ENCODE peak calls at places on chromosomes 5 and 9, in six cellular contexts. J, Y, N, D, H and A are unnamed samples.

GRCh38 chr9:75001719-75002421 is 26.2 kb downstream of the CARNMT1 start:
- DNase-seq in J (no peak), Y (no peak), H (no peak), D (no peak), N (no peak), A (no peak)

GRCh38 chr9:113675475-113675941 is 200.6 kb upstream of the ZNF618 start:
- DNase-seq in N (peak; percentile 67), J (peak; percentile 81), H (peak; percentile 36), D (peak; percentile 87), Y (peak; percentile 67), A (no peak)

GRCh38 chr9:6904366-6904765 is 146.6 kb downstream of the KDM4C start:
- DNase-seq in J (no peak), Y (no peak), N (no peak), H (no peak), D (no peak), A (no peak)

GRCh38 chr9:69044226-69045219 is 9.0 kb downstream of the FXN start:
- DNase-seq in J (no peak), Y (no peak), H (no peak), N (no peak), D (no peak), A (no peak)

GRCh38 chr9:110615526-110615925 is 36.0 kb upstream of the SVEP1 start:
- DNase-seq in H (no peak), N (no peak), J (no peak), Y (no peak), D (no peak), A (no peak)

GRCh38 chr5:145479271-145479670 is 355.9 kb downstream of the PRELID2 start:
- DNase-seq in H (no peak), J (no peak), N (no peak), Y (no peak), D (no peak), A (no peak)

GRCh38 chr5:78760411-78761169 is 112.0 kb upstream of the LHFPL2 start:
- DNase-seq in Y (no peak), N (no peak), H (no peak), D (no peak), J (no peak), A (no peak)

GRCh38 chr5:79518718-79519117 is 4.8 kb upstream of the HOMER1 start:
- DNase-seq in H (no peak), Y (no peak), D (no peak), N (no peak), J (no peak), A (no peak)

GRCh38 chr5:175814676-175815075 is 56.7 kb upstream of the CPLX2 start:
- DNase-seq in D (no peak), H (no peak), Y (peak; percentile 20), J (no peak), N (no peak), A (peak; percentile 41)

GRCh38 chr9:121858788-121859187 is 207.4 kb downstream of the DAB2IP start:
- DNase-seq in D (no peak), Y (no peak), H (no peak), N (no peak), J (no peak), A (no peak)

GRCh38 chr5:71475788-71476384 is 20.4 kb downstream of the BDP1 start:
- DNase-seq in J (no peak), H (no peak), Y (no peak), D (no peak), N (no peak), A (no peak)

GRCh38 chr9:76521244-76521673 is 62.3 kb downstream of the GCNT1 start:
- DNase-seq in N (no peak), D (no peak), J (no peak), H (no peak), Y (no peak), A (no peak)

GRCh38 chr9:96116275-96117051 is 185.5 kb downstream of the HSD17B3 start:
- DNase-seq in H (peak; percentile 95), N (no peak), D (no peak), Y (no peak), J (no peak), A (no peak)

GRCh38 chr5:56818409-56819026 is 3.2 kb downstream of the MAP3K1 start:
- DNase-seq in J (no peak), D (no peak), H (no peak), N (no peak), Y (no peak), A (no peak)
- TF ChIP-seq CTCF in J (no peak), D (no peak), H (peak; percentile 28), N (no peak), Y (no peak), A (no peak)

GRCh38 chr5:100518377-100518776 is 16.8 kb upstream of the FAM174A start:
- DNase-seq in H (no peak), N (no peak), J (no peak), Y (no peak), D (no peak), A (no peak)
- TF ChIP-seq CTCF in H (no peak), N (no peak), J (no peak), Y (no peak), D (no peak), A (no peak)

DNA sequence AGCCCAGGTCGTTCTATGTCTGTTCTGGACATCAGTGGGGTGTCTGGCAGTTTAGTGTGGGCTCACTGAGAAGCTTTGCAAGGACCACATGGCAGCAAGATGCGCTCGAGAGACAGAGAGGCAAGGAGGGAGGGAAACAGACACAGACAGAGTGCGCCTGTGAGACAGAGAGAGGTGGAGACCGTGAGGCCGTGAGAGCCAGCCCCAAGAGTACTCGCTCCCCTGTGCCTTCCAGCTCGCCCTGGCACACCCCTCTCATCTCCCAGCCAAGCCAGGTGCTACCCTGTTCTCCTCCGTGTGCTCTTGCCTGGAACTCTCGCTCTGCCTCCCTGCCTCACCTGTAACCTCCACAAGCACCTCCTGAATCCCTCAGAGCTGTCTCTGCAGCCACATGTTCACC is 106.8 kb downstream of the EHMT1 start:
- DNase-seq in H (no peak), N (no peak), D (no peak), Y (no peak), J (peak; percentile 17), A (no peak)
- TF ChIP-seq CTCF in H (no peak), N (no peak), D (no peak), Y (no peak), J (no peak), A (no peak)

DNA sequence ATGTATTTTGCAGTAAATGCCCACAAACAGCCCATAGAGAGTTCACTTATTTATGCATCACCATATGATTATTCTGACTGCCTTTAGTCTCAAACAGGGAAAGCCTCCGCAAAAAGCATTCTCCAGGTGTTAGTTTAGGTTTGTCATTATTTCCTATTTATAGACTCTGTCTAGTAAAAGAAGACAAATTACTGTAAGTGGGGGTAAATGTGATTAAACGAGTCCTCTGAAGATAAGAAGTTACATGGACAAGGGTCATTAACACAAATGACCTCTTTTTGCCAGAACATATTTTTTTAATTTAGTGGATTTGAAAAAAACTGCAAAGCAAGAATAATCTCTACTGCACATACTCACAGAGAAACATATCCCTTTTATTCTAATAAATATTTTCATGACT is 67.8 kb downstream of the POU5F2 start:
- DNase-seq in N (no peak), D (no peak), Y (no peak), J (no peak), H (no peak), A (no peak)
- TF ChIP-seq CTCF in N (no peak), D (no peak), Y (no peak), J (no peak), H (no peak), A (no peak)

GRCh38 chr9:124011460-124012301 is at the start of gene LHX2:
- DNase-seq in J (no peak), D (no peak), H (peak; percentile 28), Y (peak; percentile 73), N (peak; percentile 70), A (peak; percentile 86)
- TF ChIP-seq CTCF in J (no peak), D (no peak), H (no peak), Y (no peak), N (no peak), A (peak; percentile 34)

DNA sequence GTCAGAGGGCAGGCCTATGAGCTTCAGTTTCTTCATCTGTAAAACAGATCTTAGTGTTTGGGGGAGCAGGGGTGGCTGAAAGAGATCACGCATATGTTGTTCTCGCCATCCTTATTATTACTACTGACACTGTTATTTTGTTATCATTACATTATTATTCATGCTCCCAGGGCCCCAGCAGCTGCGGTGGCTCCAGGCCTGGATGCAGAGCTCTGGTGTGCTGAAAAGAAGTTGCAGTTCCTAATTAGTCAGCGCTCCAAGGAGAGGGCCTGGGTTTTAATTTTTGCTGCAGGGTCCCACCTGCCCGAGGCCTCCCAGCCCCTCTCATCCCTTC is 19.5 kb downstream of the CXXC5 start:
- DNase-seq in J (no peak), N (no peak), Y (no peak), D (no peak), H (peak; percentile 27), A (no peak)
- TF ChIP-seq CTCF in J (no peak), N (no peak), Y (no peak), D (no peak), H (no peak), A (no peak)

GRCh38 chr5:132488590-132488989 is 2.0 kb downstream of the IRF1 start:
- DNase-seq in H (no peak), D (no peak), Y (no peak), J (no peak), N (no peak), A (no peak)

GRCh38 chr5:132491368-132492364 is 1.1 kb upstream of the IRF1 start:
- DNase-seq in J (no peak), D (no peak), H (peak; percentile 46), Y (no peak), N (peak; percentile 30), A (no peak)

GRCh38 chr5:132489051-132489770 is 1.4 kb downstream of the IRF1 start:
- DNase-seq in H (no peak), Y (no peak), J (no peak), N (peak; percentile 17), D (no peak), A (no peak)

GRCh38 chr5:132490484-132491367 is at the start of gene IRF1:
- DNase-seq in J (peak; percentile 99), Y (peak; percentile 96), H (peak; percentile 97), N (peak; percentile 97), D (peak; percentile 98), A (peak; percentile 88)

GRCh38 chr5:132489871-132490483 is 596 bp downstream of the IRF1 start:
- DNase-seq in Y (peak; percentile 66), D (no peak), N (peak; percentile 69), H (peak; percentile 72), J (peak; percentile 91), A (no peak)
- TF ChIP-seq CTCF in Y (peak; percentile 55), D (no peak), N (no peak), H (peak; percentile 26), J (peak; percentile 19), A (no peak)

DNA sequence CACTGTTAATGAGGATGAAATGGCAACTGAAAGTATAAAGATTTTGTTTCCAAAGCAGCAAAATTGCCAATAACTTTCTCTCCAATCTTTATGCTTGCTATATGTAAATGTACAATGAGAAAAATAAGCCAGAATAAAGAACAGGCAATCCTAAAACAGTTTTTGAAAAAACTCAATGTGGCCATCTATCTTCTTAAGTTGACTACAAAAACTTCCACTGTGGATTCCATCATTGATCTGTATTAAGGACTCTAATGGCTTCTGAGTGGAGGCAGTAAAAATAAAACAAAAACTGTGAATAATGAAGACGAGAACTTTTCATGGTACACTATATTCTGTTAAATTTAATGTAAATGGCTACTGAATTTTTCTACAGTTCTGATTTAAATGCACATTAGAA is 382.9 kb downstream of the TMEM232 start:
- DNase-seq in Y (no peak), H (no peak), N (no peak), J (no peak), D (no peak), A (no peak)
- TF ChIP-seq CTCF in Y (no peak), H (no peak), N (no peak), J (no peak), D (no peak), A (no peak)

GRCh38 chr9:134217431-134218210 is 53.3 kb upstream of the RNU6ATAC start:
- DNase-seq in D (no peak), H (no peak), N (no peak), Y (peak; percentile 13), J (peak; percentile 63), A (peak; percentile 5)
- TF ChIP-seq CTCF in D (no peak), H (no peak), N (peak; percentile 22), Y (peak; percentile 48), J (no peak), A (no peak)